ENCODE peak calls at places on chromosomes 7 and 10, in four cellular contexts. One of them, this sample, is unnamed.
A peak's percentile ranks its signal among the peaks of the same experiment; 100 is the strongest.

GRCh38 chr7:28956608-28957063 is 1.5 kb downstream of the TRIL start:
- DNase-seq in tibial nerve: peak; percentile 16
- DNase-seq in HCT116: no peak
- DNase-seq in endodermal cell: peak; percentile 95
- DNase-seq in this sample: peak; percentile 79

GRCh38 chr10:122143238-122143841 is 127.8 kb upstream of the BTBD16 start:
- DNase-seq in tibial nerve: no peak
- DNase-seq in HCT116: no peak
- DNase-seq in endodermal cell: no peak
- DNase-seq in this sample: no peak

GRCh38 chr10:125638555-125638954 is 44.4 kb downstream of the TEX36 start:
- DNase-seq in HCT116: no peak
- DNase-seq in tibial nerve: no peak
- DNase-seq in endodermal cell: no peak
- DNase-seq in this sample: no peak

GRCh38 chr10:10816453-10816852 is 201.2 kb upstream of the CELF2 start:
- DNase-seq in HCT116: no peak
- DNase-seq in endodermal cell: no peak
- DNase-seq in tibial nerve: no peak
- DNase-seq in this sample: no peak

GRCh38 chr7:50761722-50762121 is 21.0 kb downstream of the GRB10 start:
- DNase-seq in endodermal cell: no peak
- DNase-seq in HCT116: no peak
- DNase-seq in tibial nerve: no peak
- DNase-seq in this sample: no peak

GRCh38 chr7:81190997-81191747 is 272.3 kb upstream of the SEMA3C start:
- DNase-seq in tibial nerve: no peak
- DNase-seq in HCT116: peak; percentile 7
- DNase-seq in endodermal cell: no peak
- DNase-seq in this sample: no peak

GRCh38 chr7:4731803-4732202 is 43.6 kb upstream of the AP5Z1 start:
- DNase-seq in endodermal cell: no peak
- DNase-seq in HCT116: no peak
- DNase-seq in tibial nerve: no peak
- DNase-seq in this sample: no peak

GRCh38 chr10:61613665-61614064 is 49.1 kb upstream of the CABCOCO1 start:
- DNase-seq in endodermal cell: no peak
- DNase-seq in HCT116: no peak
- DNase-seq in tibial nerve: no peak
- DNase-seq in this sample: no peak

GRCh38 chr7:80313716-80314115 is 179.1 kb downstream of the GNAI1 start:
- DNase-seq in HCT116: no peak
- DNase-seq in endodermal cell: no peak
- DNase-seq in tibial nerve: no peak
- DNase-seq in this sample: no peak

GRCh38 chr10:14009315-14010082 is 321.2 kb downstream of the FRMD4A start:
- DNase-seq in endodermal cell: no peak
- DNase-seq in tibial nerve: no peak
- DNase-seq in HCT116: no peak
- DNase-seq in this sample: no peak

GRCh38 chr7:884191-885003 is 8.0 kb downstream of the GET4 start:
- DNase-seq in tibial nerve: no peak
- DNase-seq in HCT116: no peak
- DNase-seq in endodermal cell: no peak
- DNase-seq in this sample: peak; percentile 65

GRCh38 chr7:4797858-4798705 is 22.7 kb downstream of the AP5Z1 start:
- DNase-seq in endodermal cell: peak; percentile 93
- DNase-seq in tibial nerve: peak; percentile 29
- DNase-seq in HCT116: peak; percentile 16
- DNase-seq in this sample: peak; percentile 48

GRCh38 chr7:132049462-132050304 is 493.3 kb upstream of the PODXL start:
- DNase-seq in endodermal cell: peak; percentile 90
- DNase-seq in tibial nerve: no peak
- DNase-seq in HCT116: peak; percentile 16
- DNase-seq in this sample: no peak

GRCh38 chr10:38605153-38605661 is 511.1 kb downstream of the ZNF37A start:
- DNase-seq in HCT116: no peak
- DNase-seq in endodermal cell: no peak
- DNase-seq in tibial nerve: no peak
- DNase-seq in this sample: no peak

GRCh38 chr7:189719-190118 is 2.7 kb upstream of the FAM20C start:
- DNase-seq in tibial nerve: no peak
- DNase-seq in endodermal cell: no peak
- DNase-seq in HCT116: no peak
- DNase-seq in this sample: no peak

GRCh38 chr7:127798023-127798422 is 146.0 kb downstream of the SND1 start:
- DNase-seq in endodermal cell: no peak
- DNase-seq in tibial nerve: no peak
- DNase-seq in HCT116: no peak
- DNase-seq in this sample: no peak

GRCh38 chr10:29702288-29703164 is 67.8 kb upstream of the SVIL start:
- DNase-seq in endodermal cell: no peak
- DNase-seq in HCT116: no peak
- DNase-seq in tibial nerve: no peak
- DNase-seq in this sample: no peak

GRCh38 chr7:111030358-111030735 is 60.6 kb upstream of the LRRN3 start:
- DNase-seq in tibial nerve: no peak
- DNase-seq in endodermal cell: no peak
- DNase-seq in HCT116: no peak
- DNase-seq in this sample: no peak

GRCh38 chr10:52883996-52884871 is 111.7 kb upstream of the MBL2 start:
- DNase-seq in endodermal cell: peak; percentile 83
- DNase-seq in HCT116: peak; percentile 23
- DNase-seq in tibial nerve: no peak
- DNase-seq in this sample: no peak

GRCh38 chr7:54888067-54888735 is 129.2 kb upstream of the SEC61G start:
- DNase-seq in tibial nerve: no peak
- DNase-seq in endodermal cell: peak; percentile 69
- DNase-seq in HCT116: no peak
- DNase-seq in this sample: peak; percentile 23

GRCh38 chr7:106552645-106553445 is 108.1 kb downstream of the CCDC71L start:
- DNase-seq in HCT116: no peak
- DNase-seq in endodermal cell: no peak
- DNase-seq in tibial nerve: no peak
- DNase-seq in this sample: no peak

GRCh38 chr10:125076891-125077643 is 83.3 kb downstream of the CTBP2 start:
- DNase-seq in HCT116: no peak
- DNase-seq in tibial nerve: no peak
- DNase-seq in endodermal cell: no peak
- DNase-seq in this sample: no peak

GRCh38 chr7:112173214-112173905 is 32.8 kb downstream of the DOCK4 start:
- DNase-seq in tibial nerve: no peak
- DNase-seq in HCT116: no peak
- DNase-seq in endodermal cell: no peak
- DNase-seq in this sample: no peak

GRCh38 chr7:75985518-75986146 is 8.8 kb downstream of the TMEM120A start:
- DNase-seq in tibial nerve: no peak
- DNase-seq in HCT116: no peak
- DNase-seq in endodermal cell: no peak
- DNase-seq in this sample: peak; percentile 75

GRCh38 chr7:12913002-12913401 is 225.6 kb downstream of the ARL4A start:
- DNase-seq in tibial nerve: no peak
- DNase-seq in HCT116: no peak
- DNase-seq in endodermal cell: no peak
- DNase-seq in this sample: no peak

GRCh38 chr10:11546581-11546980 is 64.9 kb downstream of the USP6NL start:
- DNase-seq in endodermal cell: no peak
- DNase-seq in HCT116: no peak
- DNase-seq in tibial nerve: no peak
- DNase-seq in this sample: no peak

GRCh38 chr7:4766666-4767530 is 8.5 kb upstream of the AP5Z1 start:
- DNase-seq in endodermal cell: no peak
- DNase-seq in tibial nerve: no peak
- DNase-seq in HCT116: no peak
- DNase-seq in this sample: no peak

GRCh38 chr7:41981046-41982040 is 255.7 kb downstream of the GLI3 start:
- DNase-seq in endodermal cell: no peak
- DNase-seq in tibial nerve: no peak
- DNase-seq in HCT116: no peak
- DNase-seq in this sample: no peak

GRCh38 chr7:132735476-132735875 is 159.2 kb upstream of the PLXNA4 start:
- DNase-seq in HCT116: no peak
- DNase-seq in endodermal cell: no peak
- DNase-seq in tibial nerve: no peak
- DNase-seq in this sample: no peak

GRCh38 chr7:117682681-117683385 is 190.4 kb downstream of the CTTNBP2 start:
- DNase-seq in HCT116: no peak
- DNase-seq in tibial nerve: no peak
- DNase-seq in endodermal cell: peak; percentile 68
- DNase-seq in this sample: no peak

GRCh38 chr10:79274279-79275104 is 72.8 kb upstream of the PPIF start:
- DNase-seq in tibial nerve: peak; percentile 66
- DNase-seq in HCT116: no peak
- DNase-seq in endodermal cell: no peak
- DNase-seq in this sample: peak; percentile 93

GRCh38 chr10:92222603-92223275 is 68.1 kb downstream of the CPEB3 start:
- DNase-seq in HCT116: peak; percentile 64
- DNase-seq in tibial nerve: no peak
- DNase-seq in endodermal cell: no peak
- DNase-seq in this sample: no peak

GRCh38 chr10:70190581-70190980 is 20.3 kb upstream of the SAR1A start:
- DNase-seq in tibial nerve: no peak
- DNase-seq in endodermal cell: no peak
- DNase-seq in HCT116: no peak
- DNase-seq in this sample: no peak

GRCh38 chr7:120987280-120987679 is 1.2 kb upstream of the CPED1 start:
- DNase-seq in tibial nerve: no peak
- DNase-seq in HCT116: no peak
- DNase-seq in endodermal cell: no peak
- DNase-seq in this sample: no peak

GRCh38 chr7:151161757-151162156 is 5.7 kb downstream of the GBX1 start:
- DNase-seq in tibial nerve: no peak
- DNase-seq in HCT116: no peak
- DNase-seq in endodermal cell: no peak
- DNase-seq in this sample: no peak

GRCh38 chr7:151167197-151167911 is at the start of gene GBX1:
- DNase-seq in endodermal cell: peak; percentile 74
- DNase-seq in HCT116: no peak
- DNase-seq in tibial nerve: no peak
- DNase-seq in this sample: peak; percentile 66

GRCh38 chr7:151168022-151168786 is 710 bp upstream of the GBX1 start:
- DNase-seq in endodermal cell: peak; percentile 92
- DNase-seq in tibial nerve: no peak
- DNase-seq in HCT116: no peak
- DNase-seq in this sample: peak; percentile 40

GRCh38 chr7:151168787-151169162 is 1.3 kb upstream of the GBX1 start:
- DNase-seq in tibial nerve: no peak
- DNase-seq in endodermal cell: no peak
- DNase-seq in HCT116: no peak
- DNase-seq in this sample: peak; percentile 19

GRCh38 chr7:151166629-151167196 is 781 bp downstream of the GBX1 start:
- DNase-seq in tibial nerve: no peak
- DNase-seq in endodermal cell: peak; percentile 77
- DNase-seq in HCT116: no peak
- DNase-seq in this sample: no peak
- H3K4me3 ChIP-seq in tibial nerve: peak overlapping the region; percentile 54
- H3K4me3 ChIP-seq in endodermal cell: peak overlapping the region; percentile 34
- H3K4me3 ChIP-seq in HCT116: peak overlapping the region; percentile 68
- H3K4me3 ChIP-seq in this sample: peak overlapping the region; percentile 66

DNA sequence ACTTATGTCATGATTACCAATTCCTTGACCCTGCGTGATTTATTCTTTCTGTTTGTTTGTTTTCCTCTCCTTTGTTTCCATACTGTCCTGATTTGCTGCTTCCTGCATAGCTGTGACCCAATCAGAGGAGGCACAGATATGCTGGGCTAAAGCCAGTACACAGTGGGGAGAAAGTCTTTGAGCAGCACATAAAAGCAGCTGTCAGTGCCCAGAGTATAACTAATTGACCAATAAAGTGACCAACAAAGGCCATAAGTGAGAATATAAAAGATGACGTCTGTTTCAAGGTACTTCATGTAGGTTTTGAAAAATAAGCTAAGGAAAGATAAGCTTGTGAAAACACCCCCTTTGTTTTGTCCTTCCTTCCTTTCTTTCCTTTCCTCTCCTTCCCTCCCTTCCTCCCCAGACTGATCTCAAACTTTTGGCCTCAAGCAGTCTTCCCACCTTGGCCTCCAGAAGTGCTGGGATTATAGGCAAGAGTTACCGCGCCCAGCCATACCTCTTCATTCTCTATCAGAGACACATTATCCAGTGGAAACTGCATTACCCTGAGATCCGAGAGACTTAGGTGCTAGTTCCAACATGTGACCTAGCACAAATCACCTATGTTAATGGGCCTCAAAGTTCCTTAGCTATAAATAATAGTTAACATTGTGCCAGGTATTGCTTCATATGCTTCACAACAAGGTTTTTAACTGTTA is 17.0 kb downstream of the BCAP29 start:
- DNase-seq in tibial nerve: no peak
- DNase-seq in HCT116: no peak
- DNase-seq in endodermal cell: no peak
- DNase-seq in this sample: no peak
- H3K27ac ChIP-seq in tibial nerve: no peak overlapping the region
- H3K27ac ChIP-seq in HCT116: no peak overlapping the region
- H3K27ac ChIP-seq in endodermal cell: no peak overlapping the region
- H3K27ac ChIP-seq in this sample: peak overlapping the region; percentile 46

DNA sequence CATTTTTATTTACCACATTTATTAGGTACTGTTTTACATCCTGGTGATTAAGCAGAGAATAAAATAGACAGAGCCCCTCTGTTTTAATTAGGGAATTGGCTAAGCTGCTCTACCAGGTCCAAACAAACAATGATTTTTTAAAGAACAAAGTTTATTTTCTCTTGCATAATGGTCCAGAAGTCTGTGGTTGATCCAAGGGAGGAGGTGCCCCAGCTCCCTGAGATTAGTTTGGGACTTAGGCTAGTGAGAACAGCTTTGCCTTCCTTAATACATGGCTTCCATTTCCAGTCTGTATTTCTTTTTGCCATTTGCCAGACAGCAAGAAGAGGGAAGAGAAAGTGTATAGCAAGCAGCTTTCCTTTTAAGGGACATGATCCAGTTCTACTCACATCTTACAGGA is 2.9 kb upstream of the MIOS start:
- DNase-seq in HCT116: no peak
- DNase-seq in tibial nerve: no peak
- DNase-seq in endodermal cell: no peak
- DNase-seq in this sample: no peak
- H3K4me3 ChIP-seq in HCT116: peak overlapping the region; percentile 2
- H3K4me3 ChIP-seq in tibial nerve: no peak overlapping the region
- H3K4me3 ChIP-seq in endodermal cell: peak overlapping the region; percentile 65
- H3K4me3 ChIP-seq in this sample: peak overlapping the region; percentile 92

GRCh38 chr7:134927723-134928122 is 58.6 kb upstream of the AGBL3 start:
- DNase-seq in endodermal cell: no peak
- DNase-seq in HCT116: no peak
- DNase-seq in tibial nerve: no peak
- DNase-seq in this sample: no peak

GRCh38 chr7:134925766-134926165 is 60.5 kb upstream of the AGBL3 start:
- DNase-seq in endodermal cell: no peak
- DNase-seq in tibial nerve: no peak
- DNase-seq in HCT116: no peak
- DNase-seq in this sample: no peak

GRCh38 chr7:134928574-134928973 is 57.7 kb upstream of the AGBL3 start:
- DNase-seq in tibial nerve: no peak
- DNase-seq in endodermal cell: no peak
- DNase-seq in HCT116: no peak
- DNase-seq in this sample: no peak

GRCh38 chr7:134927076-134927475 is 59.2 kb upstream of the AGBL3 start:
- DNase-seq in endodermal cell: no peak
- DNase-seq in tibial nerve: no peak
- DNase-seq in HCT116: no peak
- DNase-seq in this sample: no peak

GRCh38 chr7:134926396-134926795 is 59.9 kb upstream of the AGBL3 start:
- DNase-seq in endodermal cell: no peak
- DNase-seq in HCT116: no peak
- DNase-seq in tibial nerve: no peak
- DNase-seq in this sample: no peak
- H3K27ac ChIP-seq in endodermal cell: no peak overlapping the region
- H3K27ac ChIP-seq in HCT116: no peak overlapping the region
- H3K27ac ChIP-seq in tibial nerve: no peak overlapping the region
- H3K27ac ChIP-seq in this sample: no peak overlapping the region